ENCODE peak calls at places on chromosome 21, in four cellular contexts. C, X, T and B are unnamed samples.

GRCh38 chr21:32940079-32941014 is 85.4 kb upstream of the OLIG2 start:
- DNase-seq in C (peak), X (peak), T (no peak), B (no peak)

GRCh38 chr21:35045539-35046222 is 3.4 kb downstream of the RUNX1 start:
- DNase-seq in C (no peak), X (no peak), T (no peak), B (no peak)

GRCh38 chr21:41846536-41846935 is 32.6 kb downstream of the PRDM15 start:
- DNase-seq in C (no peak), X (no peak), T (peak), B (no peak)

GRCh38 chr21:16775056-16775455 is 737.8 kb upstream of the CXADR start:
- DNase-seq in C (no peak), X (no peak), T (no peak), B (no peak)

GRCh38 chr21:33362044-33362555 is 37.3 kb downstream of the IFNAR1 start:
- DNase-seq in C (no peak), X (peak), T (no peak), B (no peak)

GRCh38 chr21:15264084-15264483 is 199.3 kb upstream of the NRIP1 start:
- DNase-seq in C (no peak), X (no peak), T (no peak), B (no peak)

GRCh38 chr21:36704281-36704957 is 5.5 kb downstream of the SIM2 start:
- DNase-seq in C (peak), X (no peak), T (peak), B (peak)

GRCh38 chr21:41478319-41479177 is 29.4 kb downstream of the TMPRSS2 start:
- DNase-seq in C (no peak), X (no peak), T (no peak), B (no peak)

GRCh38 chr21:41121785-41122415 is 46.1 kb upstream of the BACE2 start:
- DNase-seq in C (peak), X (peak), T (peak), B (no peak)

GRCh38 chr21:35294231-35294898 is 245.3 kb upstream of the RUNX1 start:
- DNase-seq in C (no peak), X (peak), T (no peak), B (no peak)

GRCh38 chr21:33289199-33289819 is 23.1 kb downstream of the IL10RB start:
- DNase-seq in C (no peak), X (no peak), T (no peak), B (no peak)

GRCh38 chr21:14603202-14603601 is 57.1 kb upstream of the SAMSN1 start:
- DNase-seq in C (no peak), X (no peak), T (no peak), B (no peak)

GRCh38 chr21:17479606-17480005 is 33.2 kb upstream of the CXADR start:
- DNase-seq in C (no peak), X (no peak), T (no peak), B (no peak)

GRCh38 chr21:25515484-25516405 is 91.5 kb downstream of the MRPL39 start:
- DNase-seq in C (no peak), X (no peak), T (no peak), B (no peak)

GRCh38 chr21:33666153-33666552 is 23.9 kb downstream of the ITSN1 start:
- DNase-seq in C (no peak), X (no peak), T (no peak), B (no peak)

GRCh38 chr21:27408826-27409225 is 441.9 kb upstream of the ADAMTS5 start:
- DNase-seq in C (no peak), X (no peak), T (no peak), B (no peak)

GRCh38 chr21:15138475-15138874 is 73.7 kb upstream of the NRIP1 start:
- DNase-seq in C (no peak), X (peak), T (no peak), B (no peak)

GRCh38 chr21:41778974-41779600 is 12.2 kb upstream of the RIPK4 start:
- DNase-seq in C (no peak), X (peak), T (no peak), B (no peak)

GRCh38 chr21:15645830-15646229 is 84.0 kb upstream of the USP25 start:
- DNase-seq in C (no peak), X (no peak), T (no peak), B (no peak)

GRCh38 chr21:42455196-42455595 is 40.8 kb downstream of the RSPH1 start:
- DNase-seq in C (no peak), X (peak), T (no peak), B (no peak)

GRCh38 chr21:33384851-33385331 is 18.3 kb upstream of the IFNGR2 start:
- DNase-seq in C (no peak), X (no peak), T (no peak), B (no peak)

GRCh38 chr21:36702622-36702968 is 3.7 kb downstream of the SIM2 start:
- DNase-seq in C (no peak), X (no peak), T (no peak), B (no peak)

GRCh38 chr21:36260802-36261201 is 59.2 kb upstream of the MORC3 start:
- DNase-seq in C (no peak), X (no peak), T (no peak), B (no peak)

GRCh38 chr21:42258150-42258884 is 39.4 kb downstream of the ABCG1 start:
- DNase-seq in C (peak), X (peak), T (peak), B (no peak)

GRCh38 chr21:16811011-16811410 is 701.8 kb upstream of the CXADR start:
- DNase-seq in C (no peak), X (no peak), T (no peak), B (no peak)

GRCh38 chr21:35254006-35254751 is 205.1 kb upstream of the RUNX1 start:
- DNase-seq in C (no peak), X (no peak), T (no peak), B (no peak)

GRCh38 chr21:26528882-26529281 is 44.2 kb downstream of the CYYR1 start:
- DNase-seq in C (no peak), X (no peak), T (no peak), B (no peak)

GRCh38 chr21:42532466-42533181 is 19.0 kb downstream of the SLC37A1 start:
- DNase-seq in C (no peak), X (peak), T (peak), B (no peak)

GRCh38 chr21:21200103-21200938 is 202.1 kb downstream of the NCAM2 start:
- DNase-seq in C (no peak), X (no peak), T (peak), B (no peak)

GRCh38 chr21:34814529-34814951 is 145.7 kb downstream of the CLIC6 start:
- DNase-seq in C (peak), X (no peak), T (no peak), B (no peak)

GRCh38 chr21:34135330-34135729 is 62.0 kb downstream of the MRPS6 start:
- DNase-seq in C (no peak), X (no peak), T (no peak), B (no peak)

GRCh38 chr21:34801519-34802132 is 132.8 kb downstream of the CLIC6 start:
- DNase-seq in C (peak), X (no peak), T (no peak), B (no peak)

GRCh38 chr21:46014828-46015227 is 33.3 kb downstream of the COL6A1 start:
- DNase-seq in C (no peak), X (no peak), T (no peak), B (no peak)

GRCh38 chr21:46009951-46010655 is 28.5 kb downstream of the COL6A1 start:
- DNase-seq in C (peak), X (peak), T (no peak), B (peak)

GRCh38 chr21:46008893-46009635 is 27.5 kb downstream of the COL6A1 start:
- DNase-seq in C (peak), X (no peak), T (no peak), B (peak)

GRCh38 chr21:46011267-46011967 is 29.8 kb downstream of the COL6A1 start:
- DNase-seq in C (no peak), X (peak), T (no peak), B (no peak)

DNA sequence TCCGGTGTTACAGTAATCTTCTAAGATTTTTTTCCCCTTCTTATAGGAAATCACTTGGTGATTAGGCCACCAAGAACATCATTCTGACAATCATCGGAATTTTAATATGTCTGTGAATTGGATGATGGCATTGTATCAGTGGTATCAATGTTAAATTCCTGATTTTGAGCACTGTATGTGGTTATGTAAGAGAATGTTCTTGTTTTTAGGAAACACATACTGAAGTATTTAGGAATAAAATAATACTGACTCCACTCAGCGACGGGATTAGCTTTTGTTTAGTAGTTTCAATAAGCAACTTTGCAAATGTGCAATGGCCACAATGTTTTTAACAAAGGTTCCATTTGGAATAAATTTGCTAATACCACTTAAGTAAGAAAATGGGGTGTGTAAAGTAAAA is 30.6 kb downstream of the COL6A1 start:
- DNase-seq in C (no peak), X (no peak), T (no peak), B (no peak)
- TF ChIP-seq POLR2AphosphoS5 in C (no peak), X (no peak), T (no peak), B (no peak)

GRCh38 chr21:40054403-40054802 is 187.2 kb downstream of the PCP4 start:
- DNase-seq in C (no peak), X (peak), T (peak), B (no peak)
- TF ChIP-seq POLR2AphosphoS5 in C (no peak), X (peak), T (peak), B (peak)

GRCh38 chr21:45484318-45484717 is 57.9 kb downstream of the SLC19A1 start:
- DNase-seq in C (no peak), X (no peak), T (no peak), B (no peak)

GRCh38 chr21:45481977-45482898 is 60.0 kb downstream of the SLC19A1 start:
- DNase-seq in C (no peak), X (no peak), T (no peak), B (no peak)

GRCh38 chr21:45481566-45481965 is 60.7 kb downstream of the SLC19A1 start:
- DNase-seq in C (no peak), X (no peak), T (no peak), B (no peak)

GRCh38 chr21:45480701-45481500 is 61.3 kb downstream of the SLC19A1 start:
- DNase-seq in C (no peak), X (no peak), T (no peak), B (no peak)

DNA sequence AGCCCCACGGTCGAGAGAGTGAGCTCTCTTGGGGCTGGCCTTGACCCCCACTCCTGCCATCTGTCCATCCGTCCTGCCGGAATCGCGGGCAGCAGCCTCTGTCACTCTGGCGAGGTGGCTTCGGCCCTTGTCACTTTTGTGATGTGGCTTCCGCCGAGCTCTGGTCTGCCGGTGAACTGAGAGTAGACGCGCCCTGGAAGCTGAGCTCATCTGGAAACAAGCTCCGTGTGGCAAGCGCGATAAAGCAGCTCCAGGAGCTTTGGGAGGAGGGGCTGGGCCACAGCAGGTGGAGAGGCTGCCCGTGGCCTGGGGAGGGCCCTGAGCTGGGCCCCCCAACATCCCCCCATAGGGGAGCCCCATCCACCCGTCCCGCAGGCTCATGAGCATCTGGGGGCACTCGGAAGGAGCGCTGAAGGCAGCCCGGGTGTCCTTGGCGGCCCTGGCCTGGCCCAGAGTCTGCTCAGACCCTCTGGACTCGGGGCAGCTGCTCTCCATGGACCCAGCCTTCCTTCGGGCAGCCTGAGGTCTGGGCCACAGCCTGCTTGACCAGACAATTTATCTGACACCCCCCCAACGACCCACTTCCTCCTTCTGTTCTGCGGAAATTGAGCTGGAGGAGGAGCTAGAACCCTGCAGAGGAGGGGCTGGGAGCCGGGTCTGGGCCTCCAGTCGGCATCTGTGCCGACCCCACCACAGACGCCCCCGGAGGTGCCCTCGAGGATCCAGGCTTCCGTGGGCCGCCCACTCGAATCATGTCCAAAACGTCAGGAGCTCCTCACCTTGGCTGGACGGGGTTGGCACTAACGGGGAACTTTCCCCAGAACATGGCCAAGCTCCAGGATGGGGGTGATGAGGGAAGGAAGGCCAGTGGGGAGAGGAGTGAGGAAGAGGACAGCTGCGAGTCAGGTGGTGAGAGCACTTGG is 59.1 kb downstream of the SLC19A1 start:
- DNase-seq in C (no peak), X (no peak), T (no peak), B (no peak)
- TF ChIP-seq POLR2AphosphoS5 in C (no peak), X (no peak), T (no peak), B (no peak)

DNA sequence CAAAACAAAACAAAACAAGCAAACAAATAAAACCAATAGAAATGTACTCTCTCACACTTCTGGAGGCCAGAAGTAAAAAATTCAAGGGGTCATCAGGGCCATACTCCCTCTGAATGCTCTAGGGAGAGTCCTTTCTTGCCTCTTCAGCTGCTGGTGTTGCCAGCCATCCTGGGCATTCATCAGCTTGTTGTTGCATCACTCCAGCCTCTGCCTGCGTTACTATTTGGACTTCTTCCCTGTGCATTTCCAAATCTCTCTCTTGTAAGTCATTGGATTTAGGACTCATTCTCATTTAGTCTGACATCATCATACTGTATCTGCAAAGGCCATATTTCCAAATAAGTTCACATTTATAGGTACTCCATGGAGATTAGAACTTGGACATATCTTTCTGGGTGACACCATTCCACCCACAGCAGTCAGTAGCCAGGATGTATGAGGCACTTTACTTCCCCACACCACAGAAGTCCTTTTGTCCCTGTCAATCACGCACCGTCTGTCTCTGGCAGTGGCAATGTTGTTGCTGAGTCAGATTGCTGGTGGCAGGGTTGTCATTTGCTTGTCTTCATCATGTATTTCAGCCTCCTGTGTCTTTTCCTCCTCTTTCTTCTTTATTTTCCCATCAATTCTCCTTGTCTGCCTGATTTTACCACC is 151.0 kb upstream of the KCNJ6 start:
- DNase-seq in C (no peak), X (no peak), T (no peak), B (no peak)
- TF ChIP-seq POLR2AphosphoS5 in C (no peak), X (no peak), T (no peak), B (no peak)

GRCh38 chr21:31682625-31683024 is 23.1 kb downstream of the SOD1 start:
- DNase-seq in C (no peak), X (no peak), T (no peak), B (no peak)

GRCh38 chr21:31677047-31677446 is 17.6 kb downstream of the SOD1 start:
- DNase-seq in C (no peak), X (no peak), T (no peak), B (no peak)

GRCh38 chr21:31675960-31676359 is 16.5 kb downstream of the SOD1 start:
- DNase-seq in C (no peak), X (no peak), T (no peak), B (no peak)

GRCh38 chr21:31675332-31675731 is 15.8 kb downstream of the SOD1 start:
- DNase-seq in C (no peak), X (no peak), T (no peak), B (no peak)

GRCh38 chr21:31678478-31678877 is 19.0 kb downstream of the SOD1 start:
- DNase-seq in C (no peak), X (no peak), T (no peak), B (no peak)
- TF ChIP-seq POLR2AphosphoS5 in C (no peak), X (no peak), T (no peak), B (no peak)

GRCh38 chr21:45643021-45643980 is at the start of gene PCBP3:
- DNase-seq in C (peak), X (peak), T (peak), B (peak)
- TF ChIP-seq POLR2AphosphoS5 in C (peak), X (peak), T (peak), B (no peak)

GRCh38 chr21:29555601-29556000 is 256.9 kb downstream of the BACH1 start:
- DNase-seq in C (no peak), X (no peak), T (no peak), B (no peak)
- TF ChIP-seq POLR2AphosphoS5 in C (no peak), X (no peak), T (no peak), B (no peak)

DNA sequence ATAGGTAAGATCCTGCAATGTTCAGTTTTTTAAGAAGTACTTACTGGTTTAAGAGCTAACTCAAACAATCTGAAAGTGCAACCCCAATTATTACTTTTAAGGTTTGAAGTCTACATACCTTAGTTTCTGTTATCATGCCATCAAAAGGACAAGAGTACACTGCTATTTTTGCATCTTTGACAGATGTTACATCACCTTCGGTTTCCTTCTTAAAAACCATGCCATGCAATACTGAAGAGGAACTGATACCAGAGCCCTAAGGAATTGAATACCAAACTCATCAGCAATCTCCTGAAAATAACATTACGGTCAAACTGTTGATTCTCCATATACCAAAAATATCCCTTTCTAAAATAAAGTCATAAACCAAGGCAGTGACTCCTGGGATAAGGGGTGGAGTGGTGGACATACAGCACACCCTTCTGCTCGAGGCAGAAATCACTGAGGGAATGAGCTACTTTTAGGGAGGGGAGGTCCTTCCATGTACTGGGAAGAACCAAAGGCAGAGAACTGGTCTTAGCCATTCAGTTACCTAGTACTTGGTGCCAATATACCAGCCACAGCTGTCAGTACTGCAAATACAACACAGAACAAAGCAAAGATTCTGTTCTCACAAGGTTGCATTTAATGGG is 8.5 kb downstream of the CCT8 start:
- DNase-seq in C (no peak), X (no peak), T (no peak), B (no peak)
- TF ChIP-seq POLR2AphosphoS5 in C (no peak), X (no peak), T (no peak), B (no peak)

DNA sequence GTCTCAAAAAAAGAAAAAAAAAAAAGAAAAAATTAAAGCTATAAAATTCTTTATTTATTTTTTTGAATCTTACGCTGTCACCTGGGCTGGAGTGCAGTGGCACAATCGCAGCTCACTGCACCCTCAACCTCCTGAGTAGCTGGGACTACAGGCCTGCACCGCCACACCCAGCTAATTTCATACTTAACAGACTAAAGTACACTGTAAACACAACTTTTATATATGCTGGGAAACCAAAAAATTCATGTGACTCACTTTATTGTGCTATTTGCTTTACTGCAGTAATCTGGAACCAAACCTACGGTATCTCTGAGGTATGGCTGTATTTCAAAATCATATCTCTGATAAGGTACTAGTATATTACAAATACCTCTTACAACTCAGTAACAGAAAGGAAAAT is 40.3 kb downstream of the HSF2BP start:
- DNase-seq in C (no peak), X (peak), T (no peak), B (no peak)
- TF ChIP-seq POLR2AphosphoS5 in C (no peak), X (peak), T (no peak), B (no peak)